ENCODE peak calls at places on chromosome 10, in four cellular contexts. L is K562, Y is H1, W is HepG2. F is an unnamed sample.

GRCh38 chr10:44402465-44403205 is 17.7 kb upstream of the CXCL12 start:
- DNase-seq in L (no peak), Y (no peak), W (no peak), F (no peak)

GRCh38 chr10:22486431-22486830 is 141.1 kb downstream of the SPAG6 start:
- DNase-seq in L (no peak), Y (no peak), W (no peak), F (no peak)

GRCh38 chr10:129913021-129913695 is 50.9 kb downstream of the EBF3 start:
- DNase-seq in L (no peak), Y (no peak), W (no peak), F (no peak)

GRCh38 chr10:110872984-110873569 is 1.3 kb downstream of the PDCD4 start:
- DNase-seq in L (no peak), Y (no peak), W (no peak), F (no peak)

GRCh38 chr10:103458720-103459119 is at the start of gene CALHM1:
- DNase-seq in L (peak; percentile 46), Y (no peak), W (no peak), F (no peak)

GRCh38 chr10:58513189-58514101 is 773 bp downstream of the BICC1 start:
- DNase-seq in L (no peak), Y (no peak), W (no peak), F (peak; percentile 87)

GRCh38 chr10:48648172-48648942 is 36.3 kb upstream of the WDFY4 start:
- DNase-seq in L (no peak), Y (no peak), W (no peak), F (no peak)

GRCh38 chr10:100374137-100374655 is 27.2 kb downstream of the SCD start:
- DNase-seq in L (peak; percentile 66), Y (no peak), W (peak; percentile 92), F (no peak)

GRCh38 chr10:113520606-113521481 is 32.0 kb upstream of the HABP2 start:
- DNase-seq in L (peak; percentile 57), Y (no peak), W (peak; percentile 41), F (peak; percentile 73)

GRCh38 chr10:101139421-101139911 is 8.4 kb downstream of the TLX1 start:
- DNase-seq in L (no peak), Y (no peak), W (peak; percentile 16), F (no peak)

GRCh38 chr10:29057712-29058426 is 231.0 kb upstream of the LYZL1 start:
- DNase-seq in L (no peak), Y (no peak), W (no peak), F (no peak)

GRCh38 chr10:76830218-76830617 is 807.4 kb downstream of the KCNMA1 start:
- DNase-seq in L (no peak), Y (no peak), W (no peak), F (no peak)

GRCh38 chr10:15163261-15163864 is 5.1 kb downstream of the NMT2 start:
- DNase-seq in L (no peak), Y (no peak), W (no peak), F (no peak)

GRCh38 chr10:118615888-118616287 is 20.4 kb upstream of the PRLHR start:
- DNase-seq in L (peak; percentile 17), Y (no peak), W (no peak), F (peak; percentile 31)

GRCh38 chr10:124037286-124037685 is 56.1 kb downstream of the CHST15 start:
- DNase-seq in L (no peak), Y (no peak), W (no peak), F (no peak)

GRCh38 chr10:23376175-23376787 is 31.7 kb upstream of the C10orf67 start:
- DNase-seq in L (no peak), Y (no peak), W (no peak), F (no peak)

GRCh38 chr10:14603539-14604102 is 171.1 kb downstream of the FAM107B start:
- DNase-seq in L (no peak), Y (no peak), W (no peak), F (no peak)

GRCh38 chr10:58973235-58973595 is 203.2 kb upstream of the PHYHIPL start:
- DNase-seq in L (no peak), Y (no peak), W (no peak), F (no peak)

GRCh38 chr10:58712982-58713381 is 200.3 kb downstream of the BICC1 start:
- DNase-seq in L (no peak), Y (no peak), W (no peak), F (no peak)

GRCh38 chr10:95814011-95814727 is 58.2 kb downstream of the ENTPD1 start:
- DNase-seq in L (no peak), Y (no peak), W (peak; percentile 76), F (no peak)

GRCh38 chr10:79320785-79321493 is 26.3 kb upstream of the PPIF start:
- DNase-seq in L (no peak), Y (no peak), W (no peak), F (peak; percentile 74)
- TF ChIP-seq RNF2 in L (no peak), Y (no peak), W (no peak), F (no peak)

GRCh38 chr10:69756279-69756678 is 45.4 kb upstream of the COL13A1 start:
- DNase-seq in L (no peak), Y (no peak), W (no peak), F (no peak)

GRCh38 chr10:69757206-69757552 is 44.5 kb upstream of the COL13A1 start:
- DNase-seq in L (no peak), Y (no peak), W (no peak), F (no peak)

GRCh38 chr10:69758310-69758728 is 43.4 kb upstream of the COL13A1 start:
- DNase-seq in L (no peak), Y (no peak), W (no peak), F (no peak)

GRCh38 chr10:69759641-69760040 is 42.1 kb upstream of the COL13A1 start:
- DNase-seq in L (no peak), Y (no peak), W (no peak), F (no peak)

GRCh38 chr10:69757553-69758309 is 44.0 kb upstream of the COL13A1 start:
- DNase-seq in L (no peak), Y (no peak), W (no peak), F (no peak)
- TF ChIP-seq RNF2 in L (no peak), Y (no peak), W (no peak), F (no peak)

GRCh38 chr10:25261110-25261509 is 86.3 kb downstream of the GPR158 start:
- DNase-seq in L (no peak), Y (no peak), W (no peak), F (no peak)
- TF ChIP-seq RNF2 in L (no peak), Y (no peak), W (no peak), F (no peak)

GRCh38 chr10:49654036-49654693 is 25.3 kb upstream of the C10orf53 start:
- DNase-seq in L (no peak), Y (no peak), W (no peak), F (no peak)
- TF ChIP-seq RNF2 in L (no peak), Y (no peak), W (no peak), F (no peak)

DNA sequence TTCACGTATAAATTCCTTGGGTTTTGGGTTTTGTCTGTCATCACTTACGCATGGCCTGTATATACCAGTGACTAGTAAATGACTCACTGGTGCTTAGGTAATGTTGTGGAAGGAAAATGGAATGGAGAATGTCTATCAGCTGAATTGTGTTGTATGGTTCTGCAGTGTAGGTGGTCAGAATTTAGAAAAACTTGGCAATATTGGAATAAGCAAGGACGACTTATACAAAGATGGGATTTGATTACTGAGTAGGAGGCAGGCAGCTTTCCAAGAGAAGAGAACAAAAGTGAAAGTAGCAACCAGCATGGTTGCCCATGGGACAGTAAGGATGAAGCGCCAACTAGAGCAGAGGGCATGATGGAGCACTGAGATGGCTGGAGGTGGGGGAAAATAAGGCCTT is 168.6 kb upstream of the CSTF2T start:
- DNase-seq in L (no peak), Y (no peak), W (no peak), F (no peak)
- TF ChIP-seq RNF2 in L (no peak), Y (no peak), W (no peak), F (no peak)

GRCh38 chr10:19588608-19589007 is 227.6 kb upstream of the PLXDC2 start:
- DNase-seq in L (no peak), Y (no peak), W (no peak), F (no peak)

DNA sequence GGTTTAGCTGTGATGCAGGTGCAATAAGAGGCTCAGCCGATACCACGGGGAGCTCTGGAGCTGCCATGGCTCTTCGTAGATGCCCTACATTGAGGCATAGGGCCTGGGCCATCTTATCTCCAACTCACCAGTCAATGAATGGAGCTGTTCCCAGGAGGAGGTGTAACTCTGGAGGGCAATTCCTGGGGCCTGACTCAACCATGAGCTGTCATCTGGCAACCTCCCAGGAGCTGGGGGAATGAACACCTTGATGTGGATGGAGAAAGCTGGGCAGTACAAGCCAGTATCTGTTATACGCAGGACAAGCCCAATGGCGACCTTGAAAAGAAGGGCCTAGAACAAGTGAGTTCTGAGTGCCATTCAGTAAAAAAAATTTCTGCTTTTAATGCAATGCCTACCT is 224.0 kb upstream of the PLXDC2 start:
- DNase-seq in L (no peak), Y (no peak), W (peak; percentile 45), F (peak; percentile 7)
- TF ChIP-seq RNF2 in L (no peak), Y (no peak), W (no peak), F (no peak)

DNA sequence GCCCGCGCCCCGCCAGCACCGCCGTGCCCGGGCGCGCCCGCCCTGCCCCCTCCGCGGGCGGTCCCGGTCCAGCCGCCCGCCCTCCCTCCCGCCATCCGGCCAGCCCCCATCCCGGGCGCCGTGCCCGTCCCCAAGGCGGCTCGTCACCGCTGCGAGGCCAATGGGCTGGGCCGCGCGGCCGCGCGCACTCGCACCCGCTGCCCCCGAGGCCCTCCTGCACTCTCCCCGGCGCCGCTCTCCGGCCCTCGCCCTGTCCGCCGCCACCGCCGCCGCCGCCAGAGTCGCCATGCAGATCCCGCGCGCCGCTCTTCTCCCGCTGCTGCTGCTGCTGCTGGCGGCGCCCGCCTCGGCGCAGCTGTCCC is at the start of gene HTRA1:
- DNase-seq in L (no peak), Y (no peak), W (no peak), F (peak; percentile 63)
- TF ChIP-seq RNF2 in L (no peak), Y (no peak), W (no peak), F (no peak)

DNA sequence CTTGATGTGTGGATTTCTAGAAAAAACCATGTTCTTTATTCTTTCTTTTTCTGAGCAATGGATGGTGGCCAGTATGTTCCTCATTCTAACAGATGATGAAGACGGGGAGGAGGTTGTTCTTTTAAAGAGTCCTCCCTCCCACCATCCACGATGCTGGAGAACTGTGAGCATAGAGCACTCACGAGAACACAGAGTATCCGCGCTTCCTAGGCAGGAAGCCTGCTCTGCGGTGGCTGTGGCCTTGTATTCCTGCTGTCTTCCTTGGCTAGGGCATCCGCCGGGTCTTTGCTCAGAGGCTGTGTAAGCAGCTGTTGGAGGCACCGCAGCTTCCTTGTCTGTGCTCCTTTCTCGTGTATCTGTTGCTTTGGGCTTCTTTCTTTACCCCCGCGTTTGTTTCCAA is 214.2 kb downstream of the CCDC3 start:
- DNase-seq in L (no peak), Y (no peak), W (no peak), F (no peak)
- TF ChIP-seq RNF2 in L (no peak), Y (no peak), W (no peak), F (no peak)